ENCODE peak calls at places on chromosomes 12 and 14, in ten cellular contexts. M, Q, X, A, N, D, I, B, W and S are unnamed samples.

GRCh38 chr12:86015026-86015425 is 140.9 kb downstream of the NTS start:
- DNase-seq in W (no peak), X (no peak), D (no peak), B (no peak), M (no peak), I (no peak), A (no peak), Q (no peak), N (no peak), S (no peak)

GRCh38 chr12:91952916-91953315 is 192.7 kb downstream of the BTG1 start:
- DNase-seq in N (no peak), W (no peak), A (no peak), D (no peak), Q (no peak), I (peak), X (no peak), B (peak), M (no peak), S (peak)

GRCh38 chr12:14810953-14811483 is 3.0 kb downstream of the SMCO3 start:
- DNase-seq in A (no peak), X (peak), I (no peak), B (peak), Q (no peak), D (peak), N (peak), W (no peak), M (no peak), S (peak)

GRCh38 chr12:26319511-26319910 is 124.1 kb downstream of the SSPN start:
- DNase-seq in A (no peak), N (peak), D (peak), M (no peak), Q (peak), W (no peak), B (peak), X (peak), I (peak), S (peak)

GRCh38 chr12:123520567-123521474 is 12.7 kb downstream of the RILPL1 start:
- DNase-seq in D (peak), A (no peak), N (no peak), W (no peak), I (no peak), M (no peak), X (no peak), B (no peak), Q (no peak), S (no peak)

GRCh38 chr14:87628129-87628528 is 364.9 kb downstream of the GALC start:
- DNase-seq in Q (no peak), I (no peak), A (no peak), N (peak), D (no peak), X (peak), B (peak), W (no peak), M (no peak), S (no peak)

GRCh38 chr12:5295151-5295550 is 136.8 kb upstream of the NTF3 start:
- DNase-seq in D (no peak), N (no peak), X (no peak), W (no peak), M (no peak), B (no peak), I (no peak), A (no peak), Q (no peak), S (no peak)

GRCh38 chr12:59570134-59570533 is 25.7 kb upstream of the SLC16A7 start:
- DNase-seq in D (no peak), W (no peak), I (no peak), A (no peak), X (peak), N (no peak), B (peak), M (no peak), Q (peak), S (peak)

GRCh38 chr12:3770891-3771290 is 18.0 kb upstream of the CRACR2A start:
- DNase-seq in X (peak), M (no peak), I (no peak), A (no peak), N (no peak), Q (peak), B (peak), W (no peak), D (no peak), S (peak)